ENCODE peak calls at places on chromosomes 11 and 22, in four cellular contexts. One of them, this sample, is unnamed.

GRCh38 chr11:92302766-92303165 is 78.1 kb downstream of the FAT3 start:
- DNase-seq in stomach: no peak
- DNase-seq in A549: no peak
- DNase-seq in tibial nerve: no peak
- DNase-seq in this sample: no peak

GRCh38 chr22:45290410-45290936 is 5.7 kb downstream of the UPK3A start:
- DNase-seq in stomach: peak
- DNase-seq in A549: no peak
- DNase-seq in tibial nerve: no peak
- DNase-seq in this sample: no peak

GRCh38 chr11:45045692-45046471 is 95.2 kb upstream of the TP53I11 start:
- DNase-seq in stomach: peak
- DNase-seq in A549: peak
- DNase-seq in tibial nerve: peak
- DNase-seq in this sample: no peak

GRCh38 chr11:39807904-39808303 is 1651.5 kb downstream of the LRRC4C start:
- DNase-seq in stomach: no peak
- DNase-seq in A549: no peak
- DNase-seq in tibial nerve: no peak
- DNase-seq in this sample: no peak

GRCh38 chr11:44950036-44950624 is 553 bp downstream of the TP53I11 start:
- DNase-seq in stomach: peak
- DNase-seq in A549: no peak
- DNase-seq in tibial nerve: peak
- DNase-seq in this sample: no peak

GRCh38 chr22:47802446-47802845 is 1040.0 kb downstream of the TBC1D22A start:
- DNase-seq in stomach: no peak
- DNase-seq in A549: no peak
- DNase-seq in tibial nerve: no peak
- DNase-seq in this sample: no peak

GRCh38 chr11:5596611-5597201 is at the start of gene TRIM6:
- DNase-seq in stomach: peak
- DNase-seq in A549: peak
- DNase-seq in tibial nerve: peak
- DNase-seq in this sample: peak

GRCh38 chr11:130452171-130452570 is 3.7 kb downstream of the ADAMTS15 start:
- DNase-seq in stomach: no peak
- DNase-seq in A549: no peak
- DNase-seq in tibial nerve: no peak
- DNase-seq in this sample: no peak

GRCh38 chr11:105610796-105611361 is 1.0 kb downstream of the GRIA4 start:
- DNase-seq in stomach: no peak
- DNase-seq in A549: no peak
- DNase-seq in tibial nerve: no peak
- DNase-seq in this sample: no peak

GRCh38 chr22:35685731-35686130 is 31.9 kb upstream of the APOL5 start:
- DNase-seq in stomach: no peak
- DNase-seq in A549: no peak
- DNase-seq in tibial nerve: no peak
- DNase-seq in this sample: no peak

GRCh38 chr11:74316772-74317505 is 5.5 kb upstream of the P4HA3 start:
- DNase-seq in stomach: no peak
- DNase-seq in A549: no peak
- DNase-seq in tibial nerve: no peak
- DNase-seq in this sample: no peak

GRCh38 chr11:102552447-102553200 is 22.1 kb upstream of the MMP7 start:
- DNase-seq in stomach: peak
- DNase-seq in A549: peak
- DNase-seq in tibial nerve: no peak
- DNase-seq in this sample: no peak

GRCh38 chr11:43690929-43691328 is 10.4 kb downstream of the HSD17B12 start:
- DNase-seq in stomach: no peak
- DNase-seq in A549: no peak
- DNase-seq in tibial nerve: no peak
- DNase-seq in this sample: no peak

GRCh38 chr11:43686207-43686606 is 5.7 kb downstream of the HSD17B12 start:
- DNase-seq in stomach: no peak
- DNase-seq in A549: no peak
- DNase-seq in tibial nerve: no peak
- DNase-seq in this sample: no peak

GRCh38 chr11:43689167-43689566 is 8.6 kb downstream of the HSD17B12 start:
- DNase-seq in stomach: no peak
- DNase-seq in A549: no peak
- DNase-seq in tibial nerve: no peak
- DNase-seq in this sample: peak

GRCh38 chr11:43685483-43685882 is 4.9 kb downstream of the HSD17B12 start:
- DNase-seq in stomach: no peak
- DNase-seq in A549: no peak
- DNase-seq in tibial nerve: no peak
- DNase-seq in this sample: peak

GRCh38 chr11:43687120-43687791 is 6.7 kb downstream of the HSD17B12 start:
- DNase-seq in stomach: peak
- DNase-seq in A549: no peak
- DNase-seq in tibial nerve: peak
- DNase-seq in this sample: no peak
- TF ChIP-seq POLR2A in stomach: no peak
- TF ChIP-seq POLR2A in A549: no peak
- TF ChIP-seq POLR2A in tibial nerve: no peak
- TF ChIP-seq POLR2A in this sample: no peak

GRCh38 chr11:128472128-128473110 is 114.9 kb downstream of the ETS1 start:
- DNase-seq in stomach: no peak
- DNase-seq in A549: no peak
- DNase-seq in tibial nerve: no peak
- DNase-seq in this sample: no peak

GRCh38 chr11:128474036-128474874 is 113.1 kb downstream of the ETS1 start:
- DNase-seq in stomach: no peak
- DNase-seq in A549: no peak
- DNase-seq in tibial nerve: no peak
- DNase-seq in this sample: no peak

GRCh38 chr11:128476031-128476430 is 111.3 kb downstream of the ETS1 start:
- DNase-seq in stomach: no peak
- DNase-seq in A549: no peak
- DNase-seq in tibial nerve: no peak
- DNase-seq in this sample: no peak

GRCh38 chr11:128471138-128471661 is 116.2 kb downstream of the ETS1 start:
- DNase-seq in stomach: no peak
- DNase-seq in A549: no peak
- DNase-seq in tibial nerve: no peak
- DNase-seq in this sample: no peak

GRCh38 chr11:128473631-128474030 is 113.7 kb downstream of the ETS1 start:
- DNase-seq in stomach: no peak
- DNase-seq in A549: no peak
- DNase-seq in tibial nerve: no peak
- DNase-seq in this sample: no peak
- TF ChIP-seq POLR2A in stomach: no peak
- TF ChIP-seq POLR2A in A549: no peak
- TF ChIP-seq POLR2A in tibial nerve: no peak
- TF ChIP-seq POLR2A in this sample: no peak

DNA sequence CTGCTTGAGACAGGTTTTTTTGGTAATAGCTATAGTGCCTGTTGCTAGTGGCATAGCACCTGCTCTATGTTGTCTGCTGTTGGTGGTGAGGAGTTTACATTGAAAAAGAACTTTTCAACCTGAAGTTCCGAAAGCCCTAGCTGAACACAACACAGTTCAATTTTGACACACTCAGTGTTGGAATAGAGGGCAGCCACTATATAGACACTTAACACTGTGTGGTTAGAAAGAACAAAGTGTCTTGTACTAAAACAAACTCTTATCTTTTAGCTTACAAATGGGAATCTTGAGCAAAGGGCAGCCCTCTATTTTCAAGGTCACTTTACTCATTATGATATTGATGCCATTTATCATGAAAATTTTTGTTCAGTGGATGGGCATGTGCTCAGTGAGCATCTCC is 18.4 kb downstream of the TBCEL start:
- DNase-seq in stomach: no peak
- DNase-seq in A549: no peak
- DNase-seq in tibial nerve: no peak
- DNase-seq in this sample: no peak
- TF ChIP-seq POLR2A in stomach: no peak
- TF ChIP-seq POLR2A in A549: no peak
- TF ChIP-seq POLR2A in tibial nerve: no peak
- TF ChIP-seq POLR2A in this sample: no peak

GRCh38 chr11:114441921-114442320 is 2.7 kb downstream of the REXO2 start:
- DNase-seq in stomach: no peak
- DNase-seq in A549: no peak
- DNase-seq in tibial nerve: no peak
- DNase-seq in this sample: no peak

GRCh38 chr11:114438303-114438702 is 964 bp upstream of the REXO2 start:
- DNase-seq in stomach: no peak
- DNase-seq in A549: no peak
- DNase-seq in tibial nerve: no peak
- DNase-seq in this sample: no peak

GRCh38 chr11:114440971-114441810 is 1.9 kb downstream of the REXO2 start:
- DNase-seq in stomach: no peak
- DNase-seq in A549: no peak
- DNase-seq in tibial nerve: no peak
- DNase-seq in this sample: peak

GRCh38 chr11:114440121-114440860 is 1.0 kb downstream of the REXO2 start:
- DNase-seq in stomach: no peak
- DNase-seq in A549: no peak
- DNase-seq in tibial nerve: peak
- DNase-seq in this sample: peak

DNA sequence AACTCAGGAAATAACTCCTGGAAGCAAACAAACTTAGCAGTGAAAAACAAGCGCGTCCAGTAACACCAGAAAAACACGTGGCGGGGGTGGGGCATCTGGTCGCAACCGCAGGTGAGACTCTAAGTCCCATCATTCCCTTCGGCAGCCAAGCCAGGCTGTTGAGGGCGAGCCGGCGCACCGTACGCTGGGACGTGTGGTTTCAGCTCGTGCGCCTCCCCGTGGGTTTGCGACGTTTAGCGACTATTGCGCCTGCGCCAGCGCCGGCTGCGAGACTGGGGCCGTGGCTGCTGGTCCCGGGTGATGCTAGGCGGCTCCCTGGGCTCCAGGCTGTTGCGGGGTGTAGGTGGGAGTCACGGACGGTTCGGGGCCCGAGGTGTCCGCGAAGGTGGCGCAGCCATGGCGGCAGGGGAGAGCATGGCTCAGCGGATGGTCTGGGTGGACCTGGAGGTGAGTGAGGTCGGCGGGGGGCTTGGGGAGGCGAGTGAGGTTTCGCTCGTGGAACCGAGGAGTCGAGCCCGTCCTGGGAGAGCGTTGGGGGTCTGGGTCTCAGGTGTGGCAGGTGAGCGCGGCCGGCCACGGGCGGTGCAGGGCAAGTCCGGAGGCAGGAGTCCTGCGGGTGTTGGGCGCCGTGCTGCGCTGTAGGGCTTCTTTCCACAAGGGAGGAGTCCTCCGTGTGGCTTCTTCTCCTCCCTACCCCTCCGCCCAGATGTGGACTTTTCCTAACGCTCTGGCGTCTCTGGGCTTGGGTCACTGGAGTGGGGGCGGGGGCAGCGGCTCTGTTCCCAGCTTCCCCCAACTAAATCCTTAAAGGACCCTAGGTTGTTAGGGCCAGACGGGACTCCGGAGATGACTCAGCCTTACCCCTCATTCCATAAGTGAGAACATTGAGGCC is at the start of gene REXO2:
- DNase-seq in stomach: peak
- DNase-seq in A549: peak
- DNase-seq in tibial nerve: peak
- DNase-seq in this sample: peak
- TF ChIP-seq POLR2A in stomach: no peak
- TF ChIP-seq POLR2A in A549: peak
- TF ChIP-seq POLR2A in tibial nerve: peak
- TF ChIP-seq POLR2A in this sample: peak

GRCh38 chr11:113876074-113876797 is 864 bp upstream of the USP28 start:
- DNase-seq in stomach: no peak
- DNase-seq in A549: no peak
- DNase-seq in tibial nerve: no peak
- DNase-seq in this sample: no peak

GRCh38 chr11:113874920-113875413 is 405 bp downstream of the USP28 start:
- DNase-seq in stomach: no peak
- DNase-seq in A549: peak
- DNase-seq in tibial nerve: no peak
- DNase-seq in this sample: no peak

GRCh38 chr11:113876798-113877672 is 1.7 kb upstream of the USP28 start:
- DNase-seq in stomach: no peak
- DNase-seq in A549: no peak
- DNase-seq in tibial nerve: no peak
- DNase-seq in this sample: no peak

GRCh38 chr11:113874096-113874919 is 1.1 kb downstream of the USP28 start:
- DNase-seq in stomach: no peak
- DNase-seq in A549: peak
- DNase-seq in tibial nerve: no peak
- DNase-seq in this sample: peak

DNA sequence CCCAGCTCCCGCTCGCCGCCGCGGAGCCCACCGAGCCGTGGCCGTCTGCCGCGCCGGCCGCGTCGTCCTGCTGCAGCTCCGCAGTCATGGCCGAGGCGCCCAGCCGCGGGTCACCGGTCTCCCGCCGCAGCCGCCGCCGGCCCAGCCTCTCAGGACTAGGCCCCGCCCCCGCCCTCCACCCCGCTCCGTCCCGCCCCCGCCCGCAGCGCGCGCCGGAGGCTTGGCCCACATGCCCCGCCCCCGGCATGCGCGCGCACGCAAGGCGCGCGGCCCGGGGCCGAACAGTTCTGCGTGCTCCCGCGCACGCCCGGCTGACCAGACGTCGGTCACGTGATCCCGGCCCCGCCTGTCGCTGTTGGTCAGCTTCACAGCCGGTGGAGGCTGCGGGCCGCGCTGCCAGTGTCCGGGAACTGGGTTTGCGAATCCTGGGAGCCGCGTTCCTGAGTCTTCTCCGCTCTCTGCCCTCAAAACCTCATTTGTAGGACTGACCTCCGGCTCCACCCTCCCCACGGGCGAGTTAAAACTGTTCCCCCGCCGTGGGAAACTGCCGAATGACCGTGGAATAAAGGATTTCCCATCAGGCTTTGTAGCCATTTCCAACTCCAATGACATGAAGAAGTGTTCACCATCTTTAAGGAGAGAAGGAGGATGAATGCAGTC is at the start of gene USP28:
- DNase-seq in stomach: peak
- DNase-seq in A549: peak
- DNase-seq in tibial nerve: peak
- DNase-seq in this sample: peak
- TF ChIP-seq POLR2A in stomach: no peak
- TF ChIP-seq POLR2A in A549: peak
- TF ChIP-seq POLR2A in tibial nerve: peak
- TF ChIP-seq POLR2A in this sample: peak

DNA sequence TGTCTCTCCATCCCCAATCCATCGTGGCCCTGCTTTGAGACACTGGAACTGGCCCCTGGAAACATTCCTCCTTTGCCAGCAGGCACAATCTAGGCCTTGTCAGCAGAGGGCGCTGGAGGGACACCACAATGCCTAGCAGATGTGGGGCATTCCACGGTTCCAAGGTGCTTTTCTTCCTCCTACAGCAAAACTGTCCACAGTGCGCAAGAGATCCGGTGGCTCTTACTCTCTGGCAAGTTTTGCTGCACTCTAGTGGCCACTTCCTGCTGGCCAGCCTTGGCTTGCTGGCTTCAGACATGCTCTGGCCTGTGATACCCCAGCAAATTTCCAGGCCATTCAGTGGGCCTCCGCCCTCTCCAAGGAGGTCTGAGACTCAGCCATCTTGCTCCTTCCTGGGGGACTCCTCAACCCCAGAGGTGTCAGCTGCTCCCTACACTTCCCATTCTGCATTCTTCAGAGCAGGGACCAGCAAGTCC is 17.1 kb upstream of the RBM4B start:
- DNase-seq in stomach: peak
- DNase-seq in A549: peak
- DNase-seq in tibial nerve: peak
- DNase-seq in this sample: peak
- TF ChIP-seq POLR2A in stomach: no peak
- TF ChIP-seq POLR2A in A549: no peak
- TF ChIP-seq POLR2A in tibial nerve: no peak
- TF ChIP-seq POLR2A in this sample: no peak